ENCODE peak calls at places on chromosomes 1 and 21, in nine cellular contexts. One of them, this sample, is unnamed.

GRCh38 chr1:201172999-201173610 is 17.5 kb upstream of the IGFN1 start:
- DNase-seq in heart left ventricle: no peak
- DNase-seq in foreskin fibroblast: peak; percentile 74
- DNase-seq in epithelial cell of esophagus: peak; percentile 93
- DNase-seq in psoas muscle: peak; percentile 76
- DNase-seq in lower leg skin: no peak
- DNase-seq in Panc1: no peak
- DNase-seq in pancreas: no peak
- DNase-seq in NT2/D1: no peak
- DNase-seq in this sample: no peak

GRCh38 chr1:173438655-173439054 is 38.5 kb upstream of the PRDX6 start:
- DNase-seq in heart left ventricle: no peak
- DNase-seq in foreskin fibroblast: no peak
- DNase-seq in epithelial cell of esophagus: no peak
- DNase-seq in psoas muscle: no peak
- DNase-seq in pancreas: no peak
- DNase-seq in Panc1: no peak
- DNase-seq in lower leg skin: no peak
- DNase-seq in NT2/D1: no peak
- DNase-seq in this sample: no peak

GRCh38 chr1:160353223-160353622 is 10.0 kb downstream of the NCSTN start:
- DNase-seq in NT2/D1: no peak
- DNase-seq in Panc1: no peak
- DNase-seq in lower leg skin: no peak
- DNase-seq in heart left ventricle: no peak
- DNase-seq in epithelial cell of esophagus: peak; percentile 45
- DNase-seq in foreskin fibroblast: no peak
- DNase-seq in pancreas: no peak
- DNase-seq in psoas muscle: no peak
- DNase-seq in this sample: no peak

GRCh38 chr1:17423781-17424245 is 15.7 kb downstream of the RCC2 start:
- DNase-seq in heart left ventricle: no peak
- DNase-seq in Panc1: no peak
- DNase-seq in foreskin fibroblast: peak; percentile 89
- DNase-seq in epithelial cell of esophagus: no peak
- DNase-seq in lower leg skin: no peak
- DNase-seq in pancreas: no peak
- DNase-seq in psoas muscle: no peak
- DNase-seq in NT2/D1: no peak
- DNase-seq in this sample: no peak

GRCh38 chr1:109667452-109668122 is at the start of gene GSTM2:
- DNase-seq in lower leg skin: peak; percentile 93
- DNase-seq in pancreas: peak; percentile 91
- DNase-seq in foreskin fibroblast: peak; percentile 96
- DNase-seq in epithelial cell of esophagus: peak; percentile 72
- DNase-seq in Panc1: no peak
- DNase-seq in NT2/D1: peak; percentile 76
- DNase-seq in heart left ventricle: peak; percentile 96
- DNase-seq in psoas muscle: peak; percentile 96
- DNase-seq in this sample: peak; percentile 43

GRCh38 chr1:240619357-240619756 is 7.4 kb upstream of the GREM2 start:
- DNase-seq in heart left ventricle: no peak
- DNase-seq in lower leg skin: no peak
- DNase-seq in pancreas: no peak
- DNase-seq in psoas muscle: no peak
- DNase-seq in foreskin fibroblast: no peak
- DNase-seq in NT2/D1: no peak
- DNase-seq in Panc1: no peak
- DNase-seq in epithelial cell of esophagus: no peak
- DNase-seq in this sample: no peak

GRCh38 chr21:41895643-41896493 is 16.7 kb upstream of the PRDM15 start:
- DNase-seq in lower leg skin: no peak
- DNase-seq in heart left ventricle: no peak
- DNase-seq in epithelial cell of esophagus: no peak
- DNase-seq in foreskin fibroblast: no peak
- DNase-seq in psoas muscle: no peak
- DNase-seq in NT2/D1: no peak
- DNase-seq in Panc1: no peak
- DNase-seq in pancreas: no peak
- DNase-seq in this sample: peak; percentile 48

GRCh38 chr1:78441921-78442320 is 48.9 kb upstream of the PTGFR start:
- DNase-seq in foreskin fibroblast: peak; percentile 52
- DNase-seq in heart left ventricle: no peak
- DNase-seq in lower leg skin: no peak
- DNase-seq in Panc1: no peak
- DNase-seq in psoas muscle: no peak
- DNase-seq in pancreas: no peak
- DNase-seq in NT2/D1: no peak
- DNase-seq in epithelial cell of esophagus: peak; percentile 32
- DNase-seq in this sample: no peak

GRCh38 chr1:99602404-99602969 is 43.4 kb upstream of the PALMD start:
- DNase-seq in NT2/D1: no peak
- DNase-seq in psoas muscle: no peak
- DNase-seq in foreskin fibroblast: no peak
- DNase-seq in epithelial cell of esophagus: no peak
- DNase-seq in pancreas: no peak
- DNase-seq in heart left ventricle: no peak
- DNase-seq in Panc1: no peak
- DNase-seq in lower leg skin: no peak
- DNase-seq in this sample: no peak

GRCh38 chr1:99601709-99602403 is 44.1 kb upstream of the PALMD start:
- DNase-seq in pancreas: no peak
- DNase-seq in foreskin fibroblast: no peak
- DNase-seq in lower leg skin: no peak
- DNase-seq in epithelial cell of esophagus: no peak
- DNase-seq in psoas muscle: no peak
- DNase-seq in heart left ventricle: no peak
- DNase-seq in Panc1: no peak
- DNase-seq in NT2/D1: no peak
- DNase-seq in this sample: no peak

GRCh38 chr1:99599678-99600175 is 46.2 kb upstream of the PALMD start:
- DNase-seq in NT2/D1: peak; percentile 6
- DNase-seq in psoas muscle: peak; percentile 59
- DNase-seq in epithelial cell of esophagus: peak; percentile 68
- DNase-seq in Panc1: peak; percentile 42
- DNase-seq in foreskin fibroblast: peak; percentile 65
- DNase-seq in heart left ventricle: peak; percentile 69
- DNase-seq in pancreas: no peak
- DNase-seq in lower leg skin: no peak
- DNase-seq in this sample: no peak

GRCh38 chr1:99598738-99599411 is 47.0 kb upstream of the PALMD start:
- DNase-seq in psoas muscle: no peak
- DNase-seq in epithelial cell of esophagus: no peak
- DNase-seq in heart left ventricle: no peak
- DNase-seq in Panc1: no peak
- DNase-seq in NT2/D1: no peak
- DNase-seq in pancreas: no peak
- DNase-seq in lower leg skin: no peak
- DNase-seq in foreskin fibroblast: no peak
- DNase-seq in this sample: peak; percentile 4

DNA sequence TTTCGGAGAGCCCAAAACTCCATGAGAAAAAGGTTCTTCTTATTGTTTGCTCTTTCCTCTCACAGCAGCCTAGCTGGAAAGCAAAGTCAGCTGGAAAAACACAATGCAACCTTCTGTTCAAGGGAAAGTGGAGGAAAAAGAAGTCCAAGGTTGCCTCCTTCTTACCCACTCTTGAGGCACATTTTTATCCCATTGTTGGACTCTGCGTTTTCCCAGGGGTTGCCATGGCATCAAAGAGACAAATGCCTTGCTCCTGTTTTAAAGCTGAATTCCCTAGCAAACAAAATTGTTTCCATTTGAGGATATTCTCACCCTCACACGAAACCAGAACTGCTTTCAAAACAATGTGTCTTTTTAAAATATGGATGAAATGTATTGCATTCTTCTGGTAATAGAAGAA is 45.1 kb upstream of the PALMD start:
- DNase-seq in heart left ventricle: no peak
- DNase-seq in NT2/D1: no peak
- DNase-seq in epithelial cell of esophagus: no peak
- DNase-seq in foreskin fibroblast: no peak
- DNase-seq in psoas muscle: no peak
- DNase-seq in pancreas: no peak
- DNase-seq in lower leg skin: no peak
- DNase-seq in Panc1: no peak
- DNase-seq in this sample: no peak
- H3K4me3 ChIP-seq in heart left ventricle: no peak overlapping the region
- H3K4me3 ChIP-seq in NT2/D1: no peak overlapping the region
- H3K4me3 ChIP-seq in epithelial cell of esophagus: no peak overlapping the region
- H3K4me3 ChIP-seq in foreskin fibroblast: no peak overlapping the region
- H3K4me3 ChIP-seq in psoas muscle: no peak overlapping the region
- H3K4me3 ChIP-seq in pancreas: no peak overlapping the region
- H3K4me3 ChIP-seq in lower leg skin: no peak overlapping the region
- H3K4me3 ChIP-seq in Panc1: no peak overlapping the region
- H3K4me3 ChIP-seq in this sample: no peak overlapping the region

DNA sequence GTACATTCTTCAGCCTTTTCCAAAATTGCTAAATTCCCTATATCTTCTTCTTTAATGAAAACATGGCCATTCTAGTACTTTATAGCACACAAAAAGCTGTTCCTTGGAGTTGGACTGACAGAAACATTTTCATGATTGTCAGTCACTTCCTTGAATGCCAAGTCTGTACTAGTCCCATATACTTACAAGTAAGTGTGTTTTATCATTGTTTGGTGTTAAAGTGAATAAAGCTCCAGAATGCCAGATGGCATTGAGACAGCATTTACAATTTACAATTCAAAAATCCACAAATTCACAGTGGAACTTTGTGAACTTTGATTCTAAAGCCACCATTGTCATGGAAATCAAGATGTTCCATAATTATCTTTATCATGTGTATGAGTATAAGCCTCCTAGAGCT is 36.5 kb downstream of the KCNK2 start:
- DNase-seq in psoas muscle: no peak
- DNase-seq in pancreas: no peak
- DNase-seq in NT2/D1: no peak
- DNase-seq in heart left ventricle: no peak
- DNase-seq in lower leg skin: no peak
- DNase-seq in foreskin fibroblast: no peak
- DNase-seq in Panc1: no peak
- DNase-seq in epithelial cell of esophagus: no peak
- DNase-seq in this sample: no peak
- H3K4me3 ChIP-seq in psoas muscle: no peak overlapping the region
- H3K4me3 ChIP-seq in pancreas: no peak overlapping the region
- H3K4me3 ChIP-seq in NT2/D1: no peak overlapping the region
- H3K4me3 ChIP-seq in heart left ventricle: no peak overlapping the region
- H3K4me3 ChIP-seq in lower leg skin: no peak overlapping the region
- H3K4me3 ChIP-seq in foreskin fibroblast: no peak overlapping the region
- H3K4me3 ChIP-seq in Panc1: no peak overlapping the region
- H3K4me3 ChIP-seq in epithelial cell of esophagus: no peak overlapping the region
- H3K4me3 ChIP-seq in this sample: no peak overlapping the region

GRCh38 chr1:229230893-229231753 is 39.8 kb upstream of the RAB4A start:
- DNase-seq in epithelial cell of esophagus: peak; percentile 91
- DNase-seq in psoas muscle: no peak
- DNase-seq in Panc1: peak; percentile 27
- DNase-seq in lower leg skin: no peak
- DNase-seq in pancreas: no peak
- DNase-seq in NT2/D1: peak; percentile 57
- DNase-seq in heart left ventricle: no peak
- DNase-seq in foreskin fibroblast: no peak
- DNase-seq in this sample: no peak
- H3K4me3 ChIP-seq in epithelial cell of esophagus: no peak overlapping the region
- H3K4me3 ChIP-seq in psoas muscle: no peak overlapping the region
- H3K4me3 ChIP-seq in Panc1: no peak overlapping the region
- H3K4me3 ChIP-seq in lower leg skin: no peak overlapping the region
- H3K4me3 ChIP-seq in pancreas: no peak overlapping the region
- H3K4me3 ChIP-seq in NT2/D1: no peak overlapping the region
- H3K4me3 ChIP-seq in heart left ventricle: no peak overlapping the region
- H3K4me3 ChIP-seq in foreskin fibroblast: no peak overlapping the region
- H3K4me3 ChIP-seq in this sample: no peak overlapping the region

DNA sequence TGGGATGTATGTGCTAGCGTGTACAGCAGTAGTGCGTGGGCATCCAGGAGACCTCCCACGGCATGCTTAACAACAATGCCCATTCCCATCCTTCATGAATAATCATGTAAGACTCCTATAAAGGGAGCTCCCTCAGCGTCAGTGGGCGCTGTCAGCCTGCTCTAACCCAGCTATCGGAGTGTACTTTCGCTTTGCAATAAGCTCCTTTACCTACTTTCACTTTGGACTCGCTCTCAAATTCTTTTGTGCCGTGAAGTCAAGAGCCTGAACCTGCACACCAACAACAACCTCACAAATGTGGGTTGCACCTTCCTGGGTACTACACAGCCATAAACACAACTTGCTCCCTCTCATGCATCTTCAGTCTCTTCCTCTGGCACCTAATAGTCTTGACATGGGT is 114.8 kb upstream of the PAXBP1 start:
- DNase-seq in pancreas: no peak
- DNase-seq in heart left ventricle: no peak
- DNase-seq in NT2/D1: no peak
- DNase-seq in foreskin fibroblast: no peak
- DNase-seq in psoas muscle: no peak
- DNase-seq in Panc1: no peak
- DNase-seq in epithelial cell of esophagus: no peak
- DNase-seq in lower leg skin: no peak
- DNase-seq in this sample: peak; percentile 5
- H3K4me3 ChIP-seq in pancreas: no peak overlapping the region
- H3K4me3 ChIP-seq in heart left ventricle: no peak overlapping the region
- H3K4me3 ChIP-seq in NT2/D1: no peak overlapping the region
- H3K4me3 ChIP-seq in foreskin fibroblast: no peak overlapping the region
- H3K4me3 ChIP-seq in psoas muscle: no peak overlapping the region
- H3K4me3 ChIP-seq in Panc1: peak overlapping the region; percentile 58
- H3K4me3 ChIP-seq in epithelial cell of esophagus: no peak overlapping the region
- H3K4me3 ChIP-seq in lower leg skin: no peak overlapping the region
- H3K4me3 ChIP-seq in this sample: no peak overlapping the region

GRCh38 chr1:234531181-234532132 is 52.5 kb upstream of the TARBP1 start:
- DNase-seq in NT2/D1: no peak
- DNase-seq in psoas muscle: peak; percentile 81
- DNase-seq in lower leg skin: peak; percentile 64
- DNase-seq in pancreas: peak; percentile 82
- DNase-seq in epithelial cell of esophagus: peak; percentile 77
- DNase-seq in foreskin fibroblast: peak; percentile 74
- DNase-seq in Panc1: no peak
- DNase-seq in heart left ventricle: peak; percentile 77
- DNase-seq in this sample: no peak
- H3K4me3 ChIP-seq in NT2/D1: no peak overlapping the region
- H3K4me3 ChIP-seq in psoas muscle: peak overlapping the region; percentile 47
- H3K4me3 ChIP-seq in lower leg skin: no peak overlapping the region
- H3K4me3 ChIP-seq in pancreas: peak overlapping the region; percentile 8
- H3K4me3 ChIP-seq in epithelial cell of esophagus: no peak overlapping the region
- H3K4me3 ChIP-seq in foreskin fibroblast: no peak overlapping the region
- H3K4me3 ChIP-seq in Panc1: no peak overlapping the region
- H3K4me3 ChIP-seq in heart left ventricle: peak overlapping the region; percentile 21
- H3K4me3 ChIP-seq in this sample: no peak overlapping the region